ENCODE peak calls at places on chromosomes 12 and 14, in ten cellular contexts. F is stimulated activated CD4-positive, alpha-beta T cell treated with anti-CD3 and anti-CD28 coated beads, Interleukin-15, amount 100 ng/mL, for 1 hour; Z is CD8-positive, alpha-beta T cell; X is EH; Q is BE2C; D is germinal center; E is activated T-cell treated with anti-CD3 and anti-CD28 coated beads for 24 hours; H is KBM-7; S is NCI-H1105; O is SIG-M5. C is an unnamed sample.

GRCh38 chr14:96479435-96480146 is 22.6 kb upstream of the PAPOLA start:
- DNase-seq in F (no peak), Z (no peak), X (no peak), Q (no peak), D (no peak), E (no peak), H (no peak), S (no peak), O (no peak), C (no peak)

GRCh38 chr12:46546634-46547273 is 174.2 kb upstream of the SLC38A2 start:
- DNase-seq in F (no peak), Z (no peak), X (peak; percentile 50), Q (no peak), D (no peak), E (no peak), H (peak; percentile 19), S (no peak), O (no peak), C (no peak)

GRCh38 chr14:70189678-70190077 is 927 bp upstream of the SLC8A3 start:
- DNase-seq in F (no peak), Z (no peak), X (no peak), Q (no peak), D (peak; percentile 20), E (no peak), H (no peak), S (no peak), O (no peak), C (no peak)

GRCh38 chr12:107564946-107565345 is 120.7 kb upstream of the PWP1 start:
- DNase-seq in F (no peak), Z (no peak), X (no peak), Q (peak; percentile 47), D (no peak), E (no peak), H (no peak), S (no peak), O (no peak), C (no peak)

GRCh38 chr14:30656190-30656632 is 34.1 kb downstream of the SCFD1 start:
- DNase-seq in F (no peak), Z (peak; percentile 15), X (peak; percentile 44), Q (peak; percentile 36), D (peak; percentile 32), E (peak; percentile 11), H (peak; percentile 42), S (peak; percentile 15), O (no peak), C (peak; percentile 35)

GRCh38 chr12:32583535-32583934 is 95.6 kb upstream of the DNM1L start:
- DNase-seq in F (no peak), Z (no peak), X (peak; percentile 54), Q (no peak), D (no peak), E (no peak), H (no peak), S (no peak), O (no peak), C (no peak)

GRCh38 chr14:90368946-90369721 is 27.7 kb upstream of the CALM1 start:
- DNase-seq in F (no peak), Z (no peak), X (peak; percentile 62), Q (peak; percentile 20), D (no peak), E (no peak), H (no peak), S (no peak), O (no peak), C (peak; percentile 10)

GRCh38 chr14:50887476-50887875 is 15.6 kb downstream of the ABHD12B start:
- DNase-seq in F (no peak), Z (no peak), X (no peak), Q (no peak), D (no peak), E (no peak), H (no peak), S (no peak), O (no peak), C (no peak)

GRCh38 chr12:23576372-23576771 is 373.1 kb downstream of the SOX5 start:
- DNase-seq in F (no peak), Z (no peak), X (no peak), Q (no peak), D (no peak), E (no peak), H (no peak), S (no peak), O (no peak), C (no peak)

GRCh38 chr14:55707365-55707804 is 127.4 kb downstream of the KTN1 start:
- DNase-seq in F (no peak), Z (no peak), X (peak; percentile 69), Q (no peak), D (no peak), E (no peak), H (peak; percentile 27), S (peak; percentile 19), O (no peak), C (no peak)

GRCh38 chr14:104091061-104091926 is 5.8 kb downstream of the ASPG start:
- DNase-seq in F (no peak), Z (no peak), X (no peak), Q (peak; percentile 36), D (no peak), E (no peak), H (no peak), S (no peak), O (no peak), C (no peak)

GRCh38 chr12:132275631-132276030 is 53.8 kb downstream of the GALNT9 start:
- DNase-seq in F (no peak), Z (no peak), X (no peak), Q (no peak), D (no peak), E (no peak), H (no peak), S (no peak), O (no peak), C (no peak)

GRCh38 chr14:33943484-33943883 is 7.4 kb downstream of the EGLN3 start:
- DNase-seq in F (no peak), Z (no peak), X (no peak), Q (no peak), D (no peak), E (no peak), H (no peak), S (peak; percentile 70), O (no peak), C (no peak)

GRCh38 chr12:50006266-50006665 is 19.0 kb downstream of the RACGAP1 start:
- DNase-seq in F (no peak), Z (no peak), X (no peak), Q (no peak), D (no peak), E (no peak), H (no peak), S (no peak), O (no peak), C (no peak)

GRCh38 chr12:12010277-12011031 is 60.3 kb upstream of the BCL2L14 start:
- DNase-seq in F (no peak), Z (peak; percentile 27), X (peak; percentile 71), Q (peak; percentile 39), D (peak; percentile 47), E (peak; percentile 62), H (peak; percentile 100), S (no peak), O (peak; percentile 92), C (peak; percentile 67)